ENCODE peak calls at places on chromosome 21, in seven cellular contexts. C is B cell; Y is stimulated activated CD4-positive, alpha-beta T cell treated with anti-CD3 and anti-CD28 coated beads, Interleukin-4, amount 100 ng/mL, for 48 hours; H is HT1080; X is AG08396; L is mesendoderm; P is progenitor cell of endocrine pancreas. U is an unnamed sample.

GRCh38 chr21:43893536-43894205 is 28.6 kb downstream of the AGPAT3 start:
- DNase-seq in C (peak), P (no peak), Y (no peak), L (no peak), X (no peak), H (no peak), U (no peak)

GRCh38 chr21:46027855-46028493 is 46.4 kb downstream of the COL6A1 start:
- DNase-seq in C (no peak), H (no peak), Y (no peak), P (no peak), X (no peak), L (no peak), U (peak)

GRCh38 chr21:31927872-31928476 is 55.2 kb downstream of the HUNK start:
- DNase-seq in H (no peak), C (no peak), P (no peak), L (no peak), Y (no peak), X (no peak), U (peak)

GRCh38 chr21:32406405-32406804 is 6.1 kb upstream of the EVA1C start:
- DNase-seq in P (no peak), L (no peak), Y (no peak), C (no peak), X (no peak), H (no peak), U (no peak)

GRCh38 chr21:46392921-46393320 is 65.8 kb upstream of the DIP2A start:
- DNase-seq in Y (no peak), X (peak), L (no peak), H (no peak), P (no peak), C (no peak), U (no peak)

GRCh38 chr21:40388046-40388445 is 458.9 kb downstream of the DSCAM start:
- DNase-seq in X (no peak), L (no peak), Y (no peak), C (no peak), P (no peak), H (no peak), U (no peak)

GRCh38 chr21:34640858-34641257 is 25.9 kb upstream of the RCAN1 start:
- DNase-seq in Y (no peak), C (no peak), H (peak), X (peak), L (peak), P (no peak), U (peak)

GRCh38 chr21:45293726-45294401 is 6.2 kb upstream of the POFUT2 start:
- DNase-seq in Y (no peak), H (no peak), P (peak), L (no peak), C (no peak), X (no peak), U (no peak)

GRCh38 chr21:24995206-24995605 is 612.1 kb downstream of the MRPL39 start:
- DNase-seq in C (no peak), X (no peak), P (no peak), L (peak), H (no peak), Y (no peak), U (no peak)